ENCODE peak calls at places on chromosomes 5 and 9, in nine cellular contexts. K, G, O, H, R, N, L, V and C are unnamed samples.

GRCh38 chr9:3526166-3526902 is 533 bp upstream of the RFX3 start:
- DNase-seq in K (peak), G (peak), O (peak), H (peak), R (peak), N (peak), L (peak), V (peak), C (peak)

GRCh38 chr5:134503088-134503936 is 22.2 kb upstream of the JADE2 start:
- DNase-seq in K (peak), G (peak), O (peak), H (peak), R (no peak), N (no peak), L (peak), V (peak), C (peak)

GRCh38 chr5:39208471-39208870 is 10.9 kb downstream of the FYB1 start:
- DNase-seq in K (no peak), G (no peak), O (no peak), H (no peak), R (no peak), N (no peak), L (no peak), V (no peak), C (no peak)

GRCh38 chr5:157596449-157596848 is 20.9 kb upstream of the ADAM19 start:
- DNase-seq in K (no peak), G (no peak), O (peak), H (no peak), R (no peak), N (no peak), L (no peak), V (no peak), C (no peak)

GRCh38 chr5:76607353-76607871 is 15.8 kb downstream of the F2RL2 start:
- DNase-seq in K (no peak), G (no peak), O (no peak), H (no peak), R (no peak), N (no peak), L (no peak), V (no peak), C (no peak)

GRCh38 chr5:14008819-14009311 is 64.4 kb upstream of the DNAH5 start:
- DNase-seq in K (no peak), G (no peak), O (no peak), H (no peak), R (no peak), N (no peak), L (peak), V (no peak), C (no peak)

GRCh38 chr9:31045810-31046209 is 1338.6 kb upstream of the ACO1 start:
- DNase-seq in K (no peak), G (no peak), O (no peak), H (no peak), R (no peak), N (no peak), L (no peak), V (peak), C (peak)

GRCh38 chr9:113580041-113580953 is 116.8 kb downstream of the RGS3 start:
- DNase-seq in K (no peak), G (no peak), O (peak), H (no peak), R (no peak), N (no peak), L (no peak), V (peak), C (no peak)

GRCh38 chr9:21682981-21683380 is 119.5 kb upstream of the MTAP start:
- DNase-seq in K (no peak), G (no peak), O (no peak), H (no peak), R (no peak), N (no peak), L (no peak), V (no peak), C (no peak)

GRCh38 chr5:64165500-64166200 is at the start of gene RNF180:
- DNase-seq in K (no peak), G (no peak), O (peak), H (peak), R (peak), N (peak), L (peak), V (peak), C (peak)